ENCODE peak calls at places on chromosome 16, in eight cellular contexts. One of them, this sample, is unnamed.

GRCh38 chr16:22417019-22417418 is 42.6 kb upstream of the CDR2 start:
- DNase-seq in endothelial cell of umbilical vein: no peak
- DNase-seq in SK-N-SH: no peak
- DNase-seq in H1: no peak
- DNase-seq in GM12878: no peak
- DNase-seq in HepG2: no peak
- DNase-seq in HCT116: no peak
- DNase-seq in K562: no peak
- DNase-seq in this sample: no peak

GRCh38 chr16:31542763-31543162 is 15.1 kb downstream of the AHSP start:
- DNase-seq in H1: no peak
- DNase-seq in SK-N-SH: no peak
- DNase-seq in K562: no peak
- DNase-seq in HCT116: no peak
- DNase-seq in HepG2: no peak
- DNase-seq in endothelial cell of umbilical vein: no peak
- DNase-seq in GM12878: no peak
- DNase-seq in this sample: no peak

GRCh38 chr16:67936124-67936875 is at the start of gene PSMB10:
- DNase-seq in K562: peak
- DNase-seq in HepG2: peak
- DNase-seq in HCT116: no peak
- DNase-seq in H1: no peak
- DNase-seq in endothelial cell of umbilical vein: peak
- DNase-seq in SK-N-SH: peak
- DNase-seq in GM12878: no peak
- DNase-seq in this sample: no peak

GRCh38 chr16:30566531-30566930 is 5.0 kb downstream of the ZNF688 start:
- DNase-seq in HepG2: no peak
- DNase-seq in K562: no peak
- DNase-seq in endothelial cell of umbilical vein: no peak
- DNase-seq in SK-N-SH: no peak
- DNase-seq in GM12878: no peak
- DNase-seq in HCT116: no peak
- DNase-seq in H1: no peak
- DNase-seq in this sample: no peak

GRCh38 chr16:74497761-74498160 is 76.5 kb upstream of the CLEC18B start:
- DNase-seq in K562: no peak
- DNase-seq in SK-N-SH: no peak
- DNase-seq in endothelial cell of umbilical vein: no peak
- DNase-seq in HCT116: no peak
- DNase-seq in HepG2: no peak
- DNase-seq in H1: no peak
- DNase-seq in GM12878: no peak
- DNase-seq in this sample: no peak

GRCh38 chr16:58306327-58306726 is 11.5 kb upstream of the PRSS54 start:
- DNase-seq in HepG2: peak
- DNase-seq in H1: no peak
- DNase-seq in HCT116: peak
- DNase-seq in SK-N-SH: no peak
- DNase-seq in GM12878: no peak
- DNase-seq in endothelial cell of umbilical vein: peak
- DNase-seq in K562: no peak
- DNase-seq in this sample: no peak

GRCh38 chr16:53305743-53306142 is 128.5 kb upstream of the RBL2 start:
- DNase-seq in HepG2: no peak
- DNase-seq in GM12878: no peak
- DNase-seq in endothelial cell of umbilical vein: no peak
- DNase-seq in SK-N-SH: no peak
- DNase-seq in H1: no peak
- DNase-seq in K562: no peak
- DNase-seq in HCT116: no peak
- DNase-seq in this sample: no peak

GRCh38 chr16:55155815-55156214 is 168.2 kb upstream of the IRX6 start:
- DNase-seq in H1: no peak
- DNase-seq in endothelial cell of umbilical vein: no peak
- DNase-seq in GM12878: no peak
- DNase-seq in K562: peak
- DNase-seq in HCT116: no peak
- DNase-seq in SK-N-SH: no peak
- DNase-seq in HepG2: no peak
- DNase-seq in this sample: no peak

GRCh38 chr16:12225282-12225681 is 248.7 kb downstream of the SNX29 start:
- DNase-seq in HepG2: no peak
- DNase-seq in K562: no peak
- DNase-seq in GM12878: no peak
- DNase-seq in HCT116: no peak
- DNase-seq in endothelial cell of umbilical vein: no peak
- DNase-seq in SK-N-SH: no peak
- DNase-seq in H1: no peak
- DNase-seq in this sample: no peak

GRCh38 chr16:68642436-68643064 is 2.6 kb upstream of the CDH3 start:
- DNase-seq in HepG2: no peak
- DNase-seq in K562: no peak
- DNase-seq in HCT116: no peak
- DNase-seq in GM12878: no peak
- DNase-seq in H1: peak
- DNase-seq in SK-N-SH: peak
- DNase-seq in endothelial cell of umbilical vein: peak
- DNase-seq in this sample: no peak

GRCh38 chr16:72635104-72635503 is 412.8 kb downstream of the ZFHX3 start:
- DNase-seq in SK-N-SH: no peak
- DNase-seq in K562: no peak
- DNase-seq in HepG2: no peak
- DNase-seq in GM12878: no peak
- DNase-seq in HCT116: no peak
- DNase-seq in endothelial cell of umbilical vein: no peak
- DNase-seq in H1: no peak
- DNase-seq in this sample: no peak

GRCh38 chr16:11475896-11476630 is 110.7 kb downstream of the LITAF start:
- DNase-seq in H1: no peak
- DNase-seq in SK-N-SH: no peak
- DNase-seq in HepG2: no peak
- DNase-seq in K562: no peak
- DNase-seq in GM12878: no peak
- DNase-seq in endothelial cell of umbilical vein: no peak
- DNase-seq in HCT116: no peak
- DNase-seq in this sample: no peak

GRCh38 chr16:14640538-14640937 is 7.8 kb downstream of the BFAR start:
- DNase-seq in H1: no peak
- DNase-seq in HCT116: no peak
- DNase-seq in K562: no peak
- DNase-seq in SK-N-SH: no peak
- DNase-seq in endothelial cell of umbilical vein: no peak
- DNase-seq in GM12878: no peak
- DNase-seq in HepG2: no peak
- DNase-seq in this sample: no peak

GRCh38 chr16:66004706-66005105 is 361.8 kb upstream of the CDH5 start:
- DNase-seq in SK-N-SH: no peak
- DNase-seq in endothelial cell of umbilical vein: no peak
- DNase-seq in HCT116: no peak
- DNase-seq in H1: no peak
- DNase-seq in GM12878: no peak
- DNase-seq in K562: no peak
- DNase-seq in HepG2: no peak
- DNase-seq in this sample: no peak

GRCh38 chr16:73354426-73354825 is 306.5 kb upstream of the ZFHX3 start:
- DNase-seq in H1: no peak
- DNase-seq in K562: no peak
- DNase-seq in HepG2: no peak
- DNase-seq in endothelial cell of umbilical vein: no peak
- DNase-seq in GM12878: no peak
- DNase-seq in SK-N-SH: no peak
- DNase-seq in HCT116: no peak
- DNase-seq in this sample: no peak

GRCh38 chr16:89822188-89823086 is 5.8 kb upstream of the SPIRE2 start:
- DNase-seq in K562: no peak
- DNase-seq in HCT116: no peak
- DNase-seq in endothelial cell of umbilical vein: no peak
- DNase-seq in H1: no peak
- DNase-seq in HepG2: peak
- DNase-seq in SK-N-SH: no peak
- DNase-seq in GM12878: no peak
- DNase-seq in this sample: no peak

GRCh38 chr16:23666919-23667659 is 11.6 kb upstream of the PLK1 start:
- DNase-seq in HepG2: no peak
- DNase-seq in endothelial cell of umbilical vein: no peak
- DNase-seq in HCT116: no peak
- DNase-seq in SK-N-SH: no peak
- DNase-seq in GM12878: no peak
- DNase-seq in K562: peak
- DNase-seq in H1: no peak
- DNase-seq in this sample: no peak

GRCh38 chr16:67544844-67545664 is 16.4 kb downstream of the RIPOR1 start:
- DNase-seq in H1: no peak
- DNase-seq in SK-N-SH: no peak
- DNase-seq in K562: no peak
- DNase-seq in endothelial cell of umbilical vein: no peak
- DNase-seq in GM12878: no peak
- DNase-seq in HepG2: no peak
- DNase-seq in HCT116: no peak
- DNase-seq in this sample: no peak

GRCh38 chr16:78748471-78748929 is 649.0 kb downstream of the WWOX start:
- DNase-seq in GM12878: no peak
- DNase-seq in HCT116: no peak
- DNase-seq in HepG2: no peak
- DNase-seq in SK-N-SH: peak
- DNase-seq in endothelial cell of umbilical vein: no peak
- DNase-seq in H1: no peak
- DNase-seq in K562: no peak
- DNase-seq in this sample: no peak

GRCh38 chr16:51388516-51388951 is 237.5 kb upstream of the SALL1 start:
- DNase-seq in HepG2: no peak
- DNase-seq in H1: no peak
- DNase-seq in endothelial cell of umbilical vein: no peak
- DNase-seq in K562: no peak
- DNase-seq in SK-N-SH: no peak
- DNase-seq in GM12878: no peak
- DNase-seq in HCT116: no peak
- DNase-seq in this sample: no peak
- TF ChIP-seq POLR2AphosphoS5 in HepG2: no peak
- TF ChIP-seq POLR2AphosphoS5 in H1: no peak
- TF ChIP-seq POLR2AphosphoS5 in endothelial cell of umbilical vein: no peak
- TF ChIP-seq POLR2AphosphoS5 in K562: no peak
- TF ChIP-seq POLR2AphosphoS5 in SK-N-SH: no peak
- TF ChIP-seq POLR2AphosphoS5 in GM12878: no peak
- TF ChIP-seq POLR2AphosphoS5 in HCT116: no peak
- TF ChIP-seq POLR2AphosphoS5 in this sample: no peak

GRCh38 chr16:970379-970765 is 412 bp downstream of the LMF1 start:
- DNase-seq in endothelial cell of umbilical vein: no peak
- DNase-seq in HepG2: no peak
- DNase-seq in SK-N-SH: no peak
- DNase-seq in GM12878: no peak
- DNase-seq in HCT116: no peak
- DNase-seq in K562: no peak
- DNase-seq in H1: no peak
- DNase-seq in this sample: no peak
- H3K9ac ChIP-seq in endothelial cell of umbilical vein: peak
- H3K9ac ChIP-seq in HepG2: peak
- H3K9ac ChIP-seq in SK-N-SH: peak
- H3K9ac ChIP-seq in GM12878: peak
- H3K9ac ChIP-seq in HCT116: peak
- H3K9ac ChIP-seq in K562: peak
- H3K9ac ChIP-seq in H1: peak
- H3K9ac ChIP-seq in this sample: peak

GRCh38 chr16:85171809-85172464 is 59.7 kb upstream of the CIBAR2 start:
- DNase-seq in H1: no peak
- DNase-seq in K562: no peak
- DNase-seq in HCT116: no peak
- DNase-seq in HepG2: no peak
- DNase-seq in SK-N-SH: peak
- DNase-seq in endothelial cell of umbilical vein: peak
- DNase-seq in GM12878: no peak
- DNase-seq in this sample: no peak

GRCh38 chr16:85174871-85175723 is 62.8 kb upstream of the CIBAR2 start:
- DNase-seq in GM12878: no peak
- DNase-seq in H1: no peak
- DNase-seq in HepG2: no peak
- DNase-seq in HCT116: no peak
- DNase-seq in K562: no peak
- DNase-seq in endothelial cell of umbilical vein: no peak
- DNase-seq in SK-N-SH: no peak
- DNase-seq in this sample: no peak

GRCh38 chr16:85172465-85173071 is 60.3 kb upstream of the CIBAR2 start:
- DNase-seq in GM12878: no peak
- DNase-seq in HepG2: peak
- DNase-seq in HCT116: peak
- DNase-seq in H1: no peak
- DNase-seq in SK-N-SH: peak
- DNase-seq in endothelial cell of umbilical vein: peak
- DNase-seq in K562: peak
- DNase-seq in this sample: no peak

GRCh38 chr16:85173981-85174751 is 61.9 kb upstream of the CIBAR2 start:
- DNase-seq in GM12878: no peak
- DNase-seq in endothelial cell of umbilical vein: peak
- DNase-seq in K562: no peak
- DNase-seq in H1: no peak
- DNase-seq in HCT116: peak
- DNase-seq in SK-N-SH: peak
- DNase-seq in HepG2: peak
- DNase-seq in this sample: no peak

GRCh38 chr16:85173077-85173980 is 61.1 kb upstream of the CIBAR2 start:
- DNase-seq in H1: no peak
- DNase-seq in HCT116: peak
- DNase-seq in SK-N-SH: peak
- DNase-seq in endothelial cell of umbilical vein: peak
- DNase-seq in K562: peak
- DNase-seq in GM12878: no peak
- DNase-seq in HepG2: no peak
- DNase-seq in this sample: no peak
- TF ChIP-seq POLR2AphosphoS5 in H1: no peak
- TF ChIP-seq POLR2AphosphoS5 in HCT116: no peak
- TF ChIP-seq POLR2AphosphoS5 in SK-N-SH: no peak
- TF ChIP-seq POLR2AphosphoS5 in endothelial cell of umbilical vein: no peak
- TF ChIP-seq POLR2AphosphoS5 in K562: no peak
- TF ChIP-seq POLR2AphosphoS5 in GM12878: no peak
- TF ChIP-seq POLR2AphosphoS5 in HepG2: no peak
- TF ChIP-seq POLR2AphosphoS5 in this sample: no peak

DNA sequence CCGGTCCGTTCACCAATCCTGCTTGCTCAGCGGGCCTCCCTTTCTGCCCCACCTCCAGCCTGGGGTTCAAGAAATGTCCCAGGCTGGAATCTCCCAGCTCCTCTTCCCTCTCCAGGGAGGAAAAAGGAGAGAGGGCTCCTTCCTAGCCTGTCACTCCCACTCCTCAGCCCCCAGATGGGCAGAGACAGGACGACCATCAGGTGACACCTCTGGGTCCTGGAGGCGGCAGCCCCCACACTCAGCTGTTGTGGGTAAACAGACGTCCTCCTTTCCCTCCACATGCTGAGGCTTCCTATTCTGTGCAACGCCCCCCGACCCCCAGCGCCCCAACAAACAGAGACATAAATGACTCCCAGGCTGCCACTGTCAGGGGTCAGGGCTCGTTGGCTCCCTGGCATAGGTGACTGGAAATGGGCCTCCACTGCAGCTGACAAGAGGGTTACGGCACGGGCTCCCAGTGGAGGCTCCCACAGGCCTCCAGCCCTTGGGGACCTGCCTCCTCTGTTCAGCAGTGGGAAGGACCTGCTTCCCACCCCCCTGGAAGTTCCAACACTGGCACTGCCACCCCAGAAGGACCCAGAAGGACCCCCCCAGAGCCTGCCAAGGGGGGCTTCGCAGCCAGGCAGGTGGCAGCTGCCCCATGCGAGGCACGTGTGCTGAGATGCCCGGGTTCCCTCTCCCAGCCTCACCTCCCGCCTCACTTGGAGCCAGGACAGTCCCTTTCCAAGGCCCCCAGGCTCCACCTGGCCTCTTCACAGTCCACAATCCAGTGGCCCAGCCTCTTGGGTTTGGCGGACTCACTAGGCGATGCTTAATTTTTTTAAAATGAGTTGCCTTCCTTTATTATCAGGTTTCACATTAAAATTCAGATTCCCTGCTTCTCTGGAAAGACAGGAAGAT is 232.3 kb downstream of the KATNIP start:
- DNase-seq in HCT116: no peak
- DNase-seq in GM12878: no peak
- DNase-seq in K562: no peak
- DNase-seq in HepG2: no peak
- DNase-seq in endothelial cell of umbilical vein: no peak
- DNase-seq in SK-N-SH: no peak
- DNase-seq in H1: no peak
- DNase-seq in this sample: no peak
- H3K9ac ChIP-seq in HCT116: no peak
- H3K9ac ChIP-seq in GM12878: no peak
- H3K9ac ChIP-seq in K562: no peak
- H3K9ac ChIP-seq in HepG2: no peak
- H3K9ac ChIP-seq in endothelial cell of umbilical vein: no peak
- H3K9ac ChIP-seq in SK-N-SH: no peak
- H3K9ac ChIP-seq in H1: no peak
- H3K9ac ChIP-seq in this sample: no peak

This sample was measured in SK-N-MC.